ENCODE peak calls at places on chromosomes 5 and 9, in four cellular contexts. H is HepG2, R is K562, U is A549. K is an unnamed sample.

GRCh38 chr5:83426855-83427254 is 44.7 kb upstream of the VCAN start:
- DNase-seq in U (no peak), H (no peak), R (no peak), K (no peak)

GRCh38 chr5:88298425-88298824 is 29.8 kb upstream of the TMEM161B start:
- DNase-seq in R (no peak), H (no peak), U (no peak), K (no peak)

GRCh38 chr9:77876091-77876490 is 155.5 kb downstream of the GNAQ start:
- DNase-seq in U (no peak), R (no peak), H (no peak), K (no peak)

GRCh38 chr9:99345936-99346335 is 123.9 kb downstream of the SEC61B start:
- DNase-seq in H (no peak), R (no peak), U (peak), K (no peak)

GRCh38 chr5:173689713-173690360 is 73.4 kb upstream of the BOD1 start:
- DNase-seq in U (peak), R (no peak), H (peak), K (no peak)

GRCh38 chr9:135343733-135344522 is 135.7 kb upstream of the PPP1R26 start:
- DNase-seq in H (peak), U (peak), R (peak), K (peak)

GRCh38 chr9:25814023-25814422 is 135.8 kb upstream of the TUSC1 start:
- DNase-seq in H (no peak), U (no peak), R (no peak), K (no peak)

GRCh38 chr5:176514244-176514918 is 22.8 kb downstream of the RNF44 start:
- DNase-seq in R (no peak), H (no peak), U (no peak), K (no peak)

GRCh38 chr9:37187713-37188439 is 67.5 kb downstream of the ZCCHC7 start:
- DNase-seq in H (no peak), R (no peak), U (no peak), K (no peak)

DNA sequence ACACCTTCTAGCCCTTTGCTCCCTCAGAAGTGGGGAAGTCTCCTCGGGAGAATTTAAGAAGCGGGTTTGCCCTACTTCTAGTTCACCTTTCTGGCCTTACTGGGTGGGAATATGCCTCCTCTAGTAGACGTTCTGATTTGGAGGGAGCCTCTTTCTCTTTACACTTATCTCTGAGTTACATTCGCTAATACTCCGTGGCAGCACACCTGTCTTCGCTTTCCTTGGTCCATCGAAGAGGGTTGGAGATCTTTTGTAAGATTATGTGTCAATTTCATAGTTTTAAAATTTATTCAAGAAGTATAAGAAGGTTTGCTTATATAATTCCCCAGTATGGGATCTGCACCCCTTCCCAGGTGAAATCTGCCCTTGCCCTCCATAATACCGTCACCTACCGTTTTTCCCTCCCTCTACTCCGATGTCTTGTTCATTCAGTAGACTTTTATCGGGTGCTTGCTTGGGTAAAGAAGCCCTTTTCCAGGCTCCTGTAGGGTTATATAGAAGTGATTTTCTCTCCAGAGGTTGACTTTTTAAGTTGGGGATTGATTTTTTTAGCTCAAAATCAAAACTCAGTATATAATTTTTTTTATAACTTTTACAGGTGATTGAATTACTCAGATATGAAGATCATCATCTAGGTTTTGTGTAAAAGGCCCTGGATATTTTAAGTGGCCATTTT is 1.1 kb downstream of the GPBP1 start:
- DNase-seq in U (no peak), H (no peak), R (no peak), K (no peak)
- TF ChIP-seq NR3C1 in U (no peak), H (no peak), R (no peak), K (no peak)

GRCh38 chr5:104456122-104456521 is 893.5 kb upstream of the NUDT12 start:
- DNase-seq in R (no peak), U (no peak), H (no peak), K (no peak)
- TF ChIP-seq NR3C1 in R (no peak), U (no peak), H (no peak), K (no peak)

DNA sequence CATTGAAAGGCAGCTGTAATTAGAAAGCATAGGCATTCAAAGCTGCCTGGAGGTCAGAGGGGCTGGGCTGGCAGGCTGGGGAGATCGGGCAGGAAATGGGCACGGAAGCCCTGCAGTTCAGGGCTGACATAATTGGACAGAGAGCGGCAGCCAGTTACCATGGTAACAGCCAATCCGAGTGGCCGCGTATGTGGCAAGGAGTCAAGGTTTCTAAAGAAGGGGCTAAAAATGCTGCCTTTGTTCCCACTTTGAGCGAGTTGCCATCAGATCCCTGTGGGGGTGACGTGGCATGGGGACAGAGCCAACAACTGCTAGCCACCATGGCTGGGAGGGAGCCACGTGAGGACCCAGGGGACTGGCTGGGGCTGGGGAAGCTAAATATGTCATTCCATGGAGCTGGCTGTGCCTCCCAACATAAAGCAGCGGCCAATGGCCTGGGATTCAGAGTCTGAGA is 44.7 kb upstream of the NDFIP1 start:
- DNase-seq in R (no peak), H (peak), U (no peak), K (peak)
- TF ChIP-seq NR3C1 in R (no peak), H (no peak), U (no peak), K (no peak)

GRCh38 chr5:72956324-72957140 is 691 bp downstream of the FCHO2 start:
- DNase-seq in H (peak), U (peak), R (peak), K (peak)
- TF ChIP-seq NR3C1 in H (no peak), U (no peak), R (no peak), K (no peak)